ENCODE peak calls at places on chromosome 3, in ten cellular contexts. F is ELF-1; T is epithelial cell of esophagus; X is activated naive CD4-positive, alpha-beta T cell; S is AG09319; W is NCI-H1436 treated with DMSO at 0.1 percent for 48 hours; H is ACHN; R is RPMI8226; M is RPMI7951; Q is omental fat pad. K is an unnamed sample.

GRCh38 chr3:141072950-141073349 is 21.8 kb downstream of the SPSB4 start:
- DNase-seq in F (no peak), T (no peak), X (no peak), S (no peak), W (no peak), H (no peak), R (no peak), M (no peak), Q (no peak), K (no peak)

GRCh38 chr3:41198526-41198925 is 779 bp upstream of the CTNNB1 start:
- DNase-seq in F (no peak), T (peak; percentile 35), X (no peak), S (no peak), W (no peak), H (no peak), R (peak; percentile 30), M (peak; percentile 48), Q (no peak), K (peak; percentile 24)

GRCh38 chr3:52244061-52244628 is 1.4 kb upstream of the PPM1M start:
- DNase-seq in F (no peak), T (peak; percentile 86), X (no peak), S (no peak), W (no peak), H (no peak), R (no peak), M (peak; percentile 94), Q (no peak), K (no peak)

GRCh38 chr3:110261141-110261540 is 810.5 kb upstream of the NECTIN3 start:
- DNase-seq in F (no peak), T (no peak), X (no peak), S (no peak), W (no peak), H (no peak), R (no peak), M (peak; percentile 8), Q (no peak), K (no peak)

GRCh38 chr3:4828279-4829030 is 150.8 kb upstream of the BHLHE40 start:
- DNase-seq in F (no peak), T (peak; percentile 40), X (no peak), S (no peak), W (no peak), H (no peak), R (no peak), M (peak; percentile 33), Q (no peak), K (no peak)

GRCh38 chr3:188589056-188589455 is 435.1 kb downstream of the LPP start:
- DNase-seq in F (no peak), T (no peak), X (no peak), S (no peak), W (no peak), H (no peak), R (no peak), M (no peak), Q (no peak), K (no peak)

GRCh38 chr3:124467980-124468902 is 262.0 kb upstream of the UMPS start:
- DNase-seq in F (peak; percentile 88), T (peak; percentile 45), X (no peak), S (no peak), W (no peak), H (peak; percentile 37), R (peak; percentile 71), M (peak; percentile 35), Q (no peak), K (peak; percentile 13)

GRCh38 chr3:61847784-61848462 is 286.6 kb downstream of the PTPRG start:
- DNase-seq in F (peak; percentile 65), T (no peak), X (no peak), S (no peak), W (no peak), H (no peak), R (no peak), M (peak; percentile 80), Q (no peak), K (no peak)

GRCh38 chr3:132245547-132245946 is 71.7 kb upstream of the ACP3 start:
- DNase-seq in F (no peak), T (peak; percentile 62), X (no peak), S (no peak), W (no peak), H (no peak), R (peak; percentile 67), M (peak; percentile 22), Q (no peak), K (no peak)

GRCh38 chr3:49199244-49199899 is 28.0 kb downstream of the KLHDC8B start:
- DNase-seq in F (peak; percentile 96), T (peak; percentile 29), X (no peak), S (peak; percentile 75), W (no peak), H (no peak), R (no peak), M (peak; percentile 93), Q (peak; percentile 87), K (no peak)

GRCh38 chr3:112582242-112582874 is 20.5 kb downstream of the SLC35A5 start:
- DNase-seq in F (no peak), T (peak; percentile 75), X (no peak), S (no peak), W (no peak), H (peak; percentile 45), R (peak; percentile 40), M (peak; percentile 65), Q (no peak), K (no peak)

GRCh38 chr3:152359385-152360248 is 90.9 kb downstream of the MBNL1 start:
- DNase-seq in F (no peak), T (peak; percentile 72), X (no peak), S (no peak), W (no peak), H (no peak), R (no peak), M (peak; percentile 26), Q (no peak), K (no peak)

GRCh38 chr3:41629072-41629471 is 332.8 kb downstream of the ULK4 start:
- DNase-seq in F (no peak), T (peak; percentile 10), X (no peak), S (no peak), W (no peak), H (no peak), R (no peak), M (no peak), Q (no peak), K (no peak)

GRCh38 chr3:169945313-169945712 is 21.3 kb upstream of the SEC62 start:
- DNase-seq in F (no peak), T (no peak), X (no peak), S (no peak), W (no peak), H (no peak), R (peak; percentile 22), M (peak; percentile 9), Q (no peak), K (no peak)

GRCh38 chr3:113285741-113286140 is 74.4 kb downstream of the BOC start:
- DNase-seq in F (no peak), T (peak; percentile 76), X (no peak), S (no peak), W (no peak), H (no peak), R (no peak), M (no peak), Q (no peak), K (no peak)

GRCh38 chr3:141239551-141240281 is 8.1 kb downstream of the PXYLP1 start:
- DNase-seq in F (no peak), T (no peak), X (no peak), S (no peak), W (peak; percentile 52), H (no peak), R (no peak), M (no peak), Q (no peak), K (no peak)

GRCh38 chr3:170423001-170423615 is 4.4 kb downstream of the CLDN11 start:
- DNase-seq in F (peak; percentile 11), T (no peak), X (no peak), S (no peak), W (no peak), H (no peak), R (no peak), M (peak; percentile 86), Q (no peak), K (no peak)

GRCh38 chr3:128340198-128340903 is 126.3 kb downstream of the DNAJB8 start:
- DNase-seq in F (no peak), T (no peak), X (no peak), S (no peak), W (no peak), H (no peak), R (no peak), M (no peak), Q (no peak), K (no peak)

K was measured in NCI-H1930.